ENCODE peak calls at places on chromosomes 13 and 19, in six cellular contexts. M is thoracic aorta, T is kidney epithelial cell, C is body of pancreas, E is suprapubic skin, R is endodermal cell. A is an unnamed sample.

GRCh38 chr19:57527136-57527881 is at the start of gene ZNF549:
- DNase-seq in M (peak), T (peak), C (peak), E (peak), R (peak), A (peak)

GRCh38 chr13:80361883-80362327 is 21.0 kb upstream of the SPRY2 start:
- DNase-seq in M (no peak), T (no peak), C (no peak), E (no peak), R (peak), A (no peak)

GRCh38 chr19:1608414-1609391 is 3.4 kb upstream of the UQCR11 start:
- DNase-seq in M (no peak), T (no peak), C (no peak), E (no peak), R (no peak), A (peak)

GRCh38 chr19:14536926-14537692 is 7.7 kb downstream of the TECR start:
- DNase-seq in M (no peak), T (no peak), C (peak), E (no peak), R (peak), A (peak)

GRCh38 chr13:76516013-76516412 is 370.2 kb downstream of the KCTD12 start:
- DNase-seq in M (no peak), T (no peak), C (no peak), E (no peak), R (no peak), A (peak)

GRCh38 chr13:23934481-23934880 is 37.2 kb upstream of the C1QTNF9B start:
- DNase-seq in M (no peak), T (no peak), C (no peak), E (no peak), R (no peak), A (peak)

GRCh38 chr19:19139876-19140229 is 1.6 kb upstream of the TMEM161A start:
- DNase-seq in M (no peak), T (no peak), C (no peak), E (no peak), R (no peak), A (no peak)

GRCh38 chr19:18775586-18776287 is 15.4 kb downstream of the COMP start:
- DNase-seq in M (no peak), T (no peak), C (no peak), E (no peak), R (no peak), A (peak)

GRCh38 chr13:78015782-78016181 is 97.2 kb upstream of the EDNRB start:
- DNase-seq in M (no peak), T (no peak), C (no peak), E (no peak), R (no peak), A (no peak)

GRCh38 chr13:24232037-24232436 is 71.5 kb downstream of the SPATA13 start:
- DNase-seq in M (no peak), T (no peak), C (no peak), E (no peak), R (no peak), A (no peak)

GRCh38 chr13:31175847-31176536 is 14.3 kb upstream of the HSPH1 start:
- DNase-seq in M (no peak), T (no peak), C (no peak), E (no peak), R (no peak), A (no peak)

GRCh38 chr19:10884273-10884672 is 12.9 kb downstream of the CARM1 start:
- DNase-seq in M (no peak), T (no peak), C (no peak), E (no peak), R (no peak), A (peak)

GRCh38 chr13:39189778-39190177 is 151.5 kb downstream of the NHLRC3 start:
- DNase-seq in M (no peak), T (no peak), C (no peak), E (no peak), R (peak), A (no peak)

GRCh38 chr13:99374994-99375805 is 68.0 kb upstream of the GPR183 start:
- DNase-seq in M (no peak), T (no peak), C (no peak), E (peak), R (peak), A (no peak)

GRCh38 chr19:7916908-7917291 is 2.3 kb downstream of the TGFBR3L start:
- DNase-seq in M (no peak), T (no peak), C (no peak), E (no peak), R (no peak), A (no peak)

GRCh38 chr19:7916137-7916907 is 1.7 kb downstream of the TGFBR3L start:
- DNase-seq in M (no peak), T (no peak), C (no peak), E (no peak), R (peak), A (no peak)

GRCh38 chr19:7918615-7919421 is 1.3 kb upstream of the SNAPC2 start:
- DNase-seq in M (no peak), T (no peak), C (no peak), E (no peak), R (no peak), A (no peak)

GRCh38 chr19:7915250-7916136 is 863 bp downstream of the TGFBR3L start:
- DNase-seq in M (no peak), T (no peak), C (no peak), E (no peak), R (no peak), A (no peak)

GRCh38 chr19:7917292-7918061 is 2.7 kb upstream of the SNAPC2 start:
- DNase-seq in M (no peak), T (no peak), C (peak), E (no peak), R (peak), A (peak)
- H3K4me3 ChIP-seq in M (peak), T (peak), C (no peak), E (peak), R (peak), A (peak)

GRCh38 chr13:20193142-20193923 is 595 bp upstream of the GJB2 start:
- DNase-seq in M (no peak), T (no peak), C (no peak), E (no peak), R (peak), A (no peak)

GRCh38 chr13:20195846-20196245 is 3.1 kb upstream of the GJB2 start:
- DNase-seq in M (no peak), T (no peak), C (no peak), E (no peak), R (no peak), A (no peak)

GRCh38 chr13:20193924-20194631 is 1.3 kb upstream of the GJB2 start:
- DNase-seq in M (no peak), T (no peak), C (no peak), E (no peak), R (peak), A (no peak)

GRCh38 chr13:20198781-20199180 is 6.0 kb upstream of the GJB2 start:
- DNase-seq in M (no peak), T (no peak), C (no peak), E (no peak), R (no peak), A (no peak)

DNA sequence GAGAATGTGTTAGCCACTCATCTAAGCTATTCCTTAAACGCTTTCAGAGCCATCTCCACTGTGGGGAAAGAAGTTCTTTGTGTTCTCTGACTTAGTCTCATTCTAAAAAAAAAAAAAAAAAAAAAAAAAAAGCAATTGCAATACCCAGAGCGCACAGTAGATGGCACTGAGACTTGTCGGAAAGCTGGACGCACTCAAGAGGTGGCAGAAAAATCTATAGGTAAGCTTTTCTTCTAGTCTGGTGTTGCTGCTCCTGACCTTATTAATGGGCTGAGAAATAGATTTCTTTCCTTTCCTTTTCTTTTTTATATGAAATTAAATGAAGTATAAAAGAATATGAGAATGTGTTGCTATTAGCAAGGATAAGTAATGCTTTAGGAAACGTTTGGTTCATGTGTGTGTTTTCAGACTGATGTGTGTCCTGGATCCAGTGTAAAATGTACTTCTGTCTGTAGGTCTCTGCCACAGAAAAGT is 4.7 kb upstream of the GJB2 start:
- DNase-seq in M (no peak), T (no peak), C (no peak), E (no peak), R (no peak), A (peak)
- H3K4me3 ChIP-seq in M (no peak), T (no peak), C (no peak), E (no peak), R (no peak), A (no peak)

DNA sequence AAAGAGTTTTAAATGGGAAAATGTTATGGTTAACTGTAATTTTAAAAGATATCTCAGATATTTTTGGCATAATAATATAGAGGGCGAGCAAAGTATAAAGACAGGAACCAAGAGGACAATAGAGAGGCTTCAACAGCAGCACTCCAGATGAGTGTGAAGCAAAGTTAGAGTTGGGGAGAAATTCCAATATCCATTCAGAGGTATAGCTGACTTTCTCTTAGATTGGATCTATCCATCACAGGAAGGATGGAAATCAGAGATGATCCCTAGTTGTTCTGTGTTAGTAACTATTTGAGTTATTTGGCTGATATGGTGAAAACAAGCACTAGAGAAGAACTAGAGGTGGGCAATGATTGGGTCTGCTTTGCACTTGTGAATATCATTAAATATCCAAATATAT is 786.0 kb upstream of the KLHL1 start:
- DNase-seq in M (no peak), T (no peak), C (no peak), E (no peak), R (no peak), A (peak)
- H3K4me3 ChIP-seq in M (no peak), T (no peak), C (no peak), E (no peak), R (no peak), A (no peak)

DNA sequence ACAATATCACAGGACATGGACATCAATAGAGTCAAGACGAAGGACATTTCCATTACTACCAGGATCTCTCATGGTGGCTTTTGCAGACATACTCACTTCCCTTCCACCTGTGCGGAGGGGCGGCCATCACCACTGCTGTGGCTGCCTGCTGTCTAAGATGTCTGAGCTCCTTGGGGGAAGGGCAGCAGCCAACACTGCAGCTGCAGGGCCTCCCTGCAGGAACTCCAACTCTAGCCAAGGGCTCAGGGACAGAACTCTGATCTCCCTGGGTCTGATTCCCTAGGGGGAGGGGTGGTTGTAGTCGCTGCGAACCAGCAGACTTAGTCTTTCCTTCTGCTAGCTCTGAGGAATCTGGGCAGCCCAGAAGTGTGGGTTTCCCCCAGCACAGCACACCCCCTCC is 78.9 kb upstream of the ANKRD10 start:
- DNase-seq in M (no peak), T (no peak), C (no peak), E (no peak), R (peak), A (no peak)
- H3K4me3 ChIP-seq in M (no peak), T (no peak), C (no peak), E (no peak), R (no peak), A (no peak)

GRCh38 chr19:6015841-6016545 is 38.1 kb upstream of the RANBP3 start:
- DNase-seq in M (no peak), T (no peak), C (no peak), E (no peak), R (no peak), A (no peak)
- H3K4me3 ChIP-seq in M (no peak), T (no peak), C (no peak), E (no peak), R (no peak), A (no peak)

A was measured in choroid plexus epithelial cell.